ENCODE peak calls at places on chromosome 22, in five cellular contexts. Q is Peyer's patch, E is A549, S is testis, A is body of pancreas. Y is an unnamed sample.

GRCh38 chr22:40193429-40194421 is 16.0 kb downstream of the TNRC6B start:
- DNase-seq in E (peak; percentile 5), Q (peak; percentile 36), S (peak; percentile 50), A (no peak), Y (no peak)

GRCh38 chr22:27336151-27337090 is 465.1 kb downstream of the MN1 start:
- DNase-seq in E (no peak), Q (no peak), S (no peak), A (no peak), Y (no peak)

GRCh38 chr22:40721266-40721665 is 42.0 kb downstream of the MCHR1 start:
- DNase-seq in S (no peak), E (no peak), A (peak; percentile 26), Q (no peak), Y (peak; percentile 42)

GRCh38 chr22:37501610-37502341 is 15.6 kb upstream of the MFNG start:
- DNase-seq in A (peak; percentile 96), E (peak; percentile 79), S (peak; percentile 93), Q (peak; percentile 91), Y (no peak)

GRCh38 chr22:50731811-50732624 is 6.0 kb upstream of the ACR start:
- DNase-seq in Q (peak; percentile 68), A (peak; percentile 43), S (peak; percentile 49), E (peak; percentile 48), Y (peak; percentile 71)

GRCh38 chr22:27576413-27576812 is 225.1 kb downstream of the MN1 start:
- DNase-seq in Q (no peak), E (no peak), A (no peak), S (no peak), Y (no peak)

GRCh38 chr22:17260950-17261349 is 41.7 kb upstream of the ADA2 start:
- DNase-seq in S (no peak), Q (no peak), A (peak; percentile 38), E (no peak), Y (no peak)

GRCh38 chr22:19530751-19531150 is 6.5 kb upstream of the CLDN5 start:
- DNase-seq in S (no peak), Q (peak; percentile 31), E (no peak), A (no peak), Y (no peak)

GRCh38 chr22:50695421-50696250 is 23.0 kb downstream of the SHANK3 start:
- DNase-seq in E (no peak), S (no peak), A (peak; percentile 3), Q (no peak), Y (no peak)

GRCh38 chr22:48576333-48577013 is 1251.2 kb downstream of the BRD1 start:
- DNase-seq in E (peak; percentile 41), S (no peak), A (peak; percentile 20), Q (no peak), Y (peak; percentile 24)

GRCh38 chr22:48573766-48574165 is 1253.9 kb downstream of the BRD1 start:
- DNase-seq in S (no peak), A (no peak), Q (no peak), E (no peak), Y (no peak)

GRCh38 chr22:48572951-48573350 is 1254.7 kb downstream of the BRD1 start:
- DNase-seq in E (no peak), Q (no peak), A (no peak), S (no peak), Y (no peak)

GRCh38 chr22:48575567-48576332 is 1251.9 kb downstream of the BRD1 start:
- DNase-seq in Q (no peak), A (no peak), S (no peak), E (no peak), Y (no peak)

DNA sequence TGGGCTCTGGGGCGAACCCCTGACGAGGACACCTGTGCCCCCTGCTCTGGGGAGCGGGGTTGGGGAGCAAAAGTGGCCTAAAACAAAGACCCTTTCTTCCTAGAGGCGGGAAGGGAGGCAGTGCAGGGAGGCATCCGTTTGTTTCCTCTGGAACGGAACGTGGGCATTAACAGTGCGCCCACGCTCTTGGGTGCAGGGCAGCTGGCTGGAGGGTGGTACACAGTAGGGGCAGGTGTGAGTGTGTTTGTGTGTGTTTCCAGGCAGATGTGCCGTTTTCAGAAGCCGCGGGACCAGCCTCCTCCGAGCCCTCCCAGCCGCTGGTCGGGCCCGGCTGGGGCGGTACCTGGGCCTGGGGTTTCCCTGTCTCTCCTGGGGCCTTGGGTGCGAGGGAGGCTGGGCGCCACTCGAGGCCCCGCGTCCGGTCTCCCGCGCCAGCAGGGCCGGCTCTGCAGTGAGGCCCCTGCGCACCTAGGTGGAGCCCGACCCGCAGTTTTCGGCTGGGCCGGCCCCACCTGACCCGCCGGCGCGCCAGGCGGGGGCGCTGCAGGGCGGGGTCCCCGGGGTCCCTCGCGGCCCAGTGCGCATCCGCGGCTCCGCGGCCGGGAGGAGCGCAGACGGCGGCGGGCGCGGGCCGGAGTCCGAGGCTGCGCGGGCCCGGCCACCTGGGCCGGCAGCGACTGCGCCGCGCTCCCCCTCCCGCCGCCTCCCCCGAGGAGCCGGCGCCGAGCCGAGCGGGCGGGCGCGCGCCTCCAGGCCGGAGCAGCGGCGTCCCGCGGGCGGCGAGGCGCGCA is 1252.7 kb downstream of the BRD1 start:
- DNase-seq in S (peak; percentile 62), A (peak; percentile 64), Q (no peak), E (peak; percentile 79), Y (no peak)
- TF ChIP-seq CTCF in S (peak; percentile 43), A (peak; percentile 45), Q (peak; percentile 21), E (peak; percentile 81), Y (no peak)

GRCh38 chr22:44678245-44678979 is 23.6 kb upstream of the PRR5 start:
- DNase-seq in E (no peak), S (no peak), Q (no peak), A (no peak), Y (no peak)

GRCh38 chr22:44673406-44673805 is 28.6 kb upstream of the PRR5 start:
- DNase-seq in A (no peak), Q (no peak), S (no peak), E (no peak), Y (no peak)

GRCh38 chr22:44678980-44679647 is 22.9 kb upstream of the PRR5 start:
- DNase-seq in E (no peak), S (no peak), Q (no peak), A (no peak), Y (no peak)

GRCh38 chr22:44677299-44678244 is 24.4 kb upstream of the PRR5 start:
- DNase-seq in A (no peak), Q (no peak), E (no peak), S (no peak), Y (no peak)

DNA sequence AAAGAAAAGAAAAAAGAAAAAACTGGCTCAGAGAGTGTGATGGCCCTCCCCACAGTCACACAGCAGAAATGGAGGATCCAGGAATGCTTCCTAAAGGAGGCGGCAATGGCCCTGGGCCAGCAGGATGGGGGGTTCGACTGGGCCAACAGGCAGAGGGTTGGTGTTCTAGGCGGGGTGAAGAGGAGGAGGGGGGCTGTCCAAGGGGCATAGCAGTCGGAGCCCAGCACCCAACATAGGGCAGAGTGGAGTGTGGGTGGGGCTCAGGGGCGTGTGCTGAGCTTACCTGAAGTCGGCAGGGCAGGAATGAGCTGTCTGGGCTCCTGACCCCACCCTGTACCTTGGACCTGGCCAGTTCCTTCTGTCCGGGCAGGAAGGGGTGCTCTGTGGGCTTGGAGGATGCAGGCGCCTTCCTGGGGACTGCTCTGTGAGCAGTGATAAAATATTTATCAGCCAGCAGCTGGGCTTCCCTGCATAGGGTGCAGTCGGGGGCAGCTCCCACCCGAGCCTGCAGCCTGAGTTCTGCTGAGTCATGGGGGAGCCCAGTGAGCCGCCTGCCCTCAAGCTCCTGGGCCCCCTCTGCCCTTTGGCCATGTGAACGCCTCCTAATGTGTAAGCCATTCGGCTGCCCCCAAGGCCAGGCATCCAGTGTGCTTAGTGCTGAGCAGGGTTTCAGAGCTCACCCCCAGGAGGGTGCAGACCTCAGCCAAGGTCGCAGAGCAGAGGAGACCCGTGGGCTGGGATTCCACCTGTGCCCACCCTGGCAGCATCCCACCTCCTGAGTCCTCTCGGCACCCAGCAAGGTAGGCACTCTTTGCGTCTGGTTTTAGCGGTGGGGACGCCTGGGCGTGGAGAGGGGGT is 25.3 kb upstream of the PRR5 start:
- DNase-seq in S (no peak), Q (peak; percentile 86), E (peak; percentile 28), A (no peak), Y (peak; percentile 66)
- TF ChIP-seq POLR2A in S (no peak), Q (peak; percentile 60), E (peak; percentile 3), A (no peak), Y (no peak)

GRCh38 chr22:25148149-25148691 is 51.4 kb upstream of the CRYBB3 start:
- DNase-seq in E (no peak), Q (peak; percentile 72), S (peak; percentile 71), A (peak; percentile 54), Y (no peak)
- TF ChIP-seq CTCF in E (no peak), Q (peak; percentile 16), S (no peak), A (no peak), Y (no peak)

GRCh38 chr22:45308624-45309421 is 911 bp upstream of the FAM118A start:
- DNase-seq in A (no peak), S (no peak), Q (peak; percentile 62), E (no peak), Y (peak; percentile 56)
- TF ChIP-seq POLR2A in A (no peak), S (no peak), Q (no peak), E (no peak), Y (no peak)

GRCh38 chr22:42908082-42908746 is 51.1 kb upstream of the ARFGAP3 start:
- DNase-seq in S (no peak), A (no peak), E (no peak), Q (no peak), Y (no peak)

GRCh38 chr22:42905702-42906183 is 48.7 kb upstream of the ARFGAP3 start:
- DNase-seq in S (no peak), A (peak; percentile 100), E (no peak), Q (no peak), Y (no peak)

GRCh38 chr22:42909363-42910058 is 52.4 kb upstream of the ARFGAP3 start:
- DNase-seq in Q (no peak), A (peak; percentile 49), E (no peak), S (no peak), Y (no peak)

GRCh38 chr22:42906605-42907338 is 49.7 kb upstream of the ARFGAP3 start:
- DNase-seq in Q (no peak), E (no peak), A (no peak), S (peak; percentile 66), Y (no peak)

DNA sequence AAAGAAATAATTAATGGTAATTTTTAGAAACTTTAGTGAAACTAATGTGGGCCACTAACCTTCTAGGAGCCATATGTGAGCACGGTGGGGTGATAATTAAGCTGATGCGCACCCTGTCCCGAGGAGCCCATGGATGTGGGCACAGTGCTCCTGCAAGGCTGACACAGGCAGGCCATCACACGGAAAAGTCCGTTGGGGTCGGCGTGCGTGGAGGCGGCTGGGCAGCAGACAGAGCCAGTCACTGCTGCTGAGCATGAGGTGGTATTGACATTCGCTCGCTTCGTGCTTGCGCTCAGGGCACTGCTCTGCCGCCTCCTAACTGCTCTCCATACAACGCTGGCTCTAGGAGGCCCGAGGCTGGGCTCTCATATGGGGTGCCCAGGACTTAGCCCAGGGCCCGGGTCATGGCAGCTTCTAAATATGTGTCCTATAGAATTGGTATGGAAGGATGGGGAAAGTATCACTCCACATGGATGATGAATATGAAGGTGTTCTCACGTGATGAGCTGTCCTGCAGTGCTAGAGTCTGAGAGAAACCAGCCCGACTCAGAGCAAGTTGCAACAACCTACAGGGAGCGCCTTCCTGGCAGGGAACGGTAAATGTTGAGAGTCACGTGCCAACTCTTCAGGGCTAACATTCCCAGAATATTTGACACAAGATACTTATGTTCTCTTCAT is 50.5 kb upstream of the ARFGAP3 start:
- DNase-seq in A (peak; percentile 45), E (no peak), S (no peak), Q (no peak), Y (no peak)
- TF ChIP-seq CTCF in A (no peak), E (no peak), S (no peak), Q (no peak), Y (no peak)

Y was measured in NB4.